ENCODE peak calls at places on chromosome 19, in four cellular contexts. One of them, this sample, is unnamed.
A peak's percentile ranks its signal among the peaks of the same experiment; 100 is the strongest.

GRCh38 chr19:35224681-35225604 is 3.6 kb downstream of the FAM187B start:
- DNase-seq in left lung: no peak
- DNase-seq in BJ: no peak
- DNase-seq in aorta: no peak
- DNase-seq in this sample: no peak

GRCh38 chr19:51458899-51459592 is 792 bp upstream of the SIGLEC8 start:
- DNase-seq in aorta: no peak
- DNase-seq in BJ: no peak
- DNase-seq in left lung: no peak
- DNase-seq in this sample: no peak

GRCh38 chr19:50921391-50922315 is 10.5 kb upstream of the KLK4 start:
- DNase-seq in left lung: no peak
- DNase-seq in BJ: no peak
- DNase-seq in aorta: no peak
- DNase-seq in this sample: no peak

GRCh38 chr19:543912-544608 is at the start of gene GZMM:
- DNase-seq in aorta: no peak
- DNase-seq in BJ: no peak
- DNase-seq in left lung: peak; percentile 73
- DNase-seq in this sample: no peak

GRCh38 chr19:6693681-6694080 is 23.7 kb upstream of the TNFSF14 start:
- DNase-seq in BJ: no peak
- DNase-seq in left lung: no peak
- DNase-seq in aorta: peak; percentile 41
- DNase-seq in this sample: no peak

GRCh38 chr19:38742296-38742695 is 2.0 kb downstream of the CAPN12 start:
- DNase-seq in aorta: no peak
- DNase-seq in left lung: no peak
- DNase-seq in BJ: no peak
- DNase-seq in this sample: no peak

GRCh38 chr19:7699422-7700127 is 2.4 kb downstream of the FCER2 start:
- DNase-seq in BJ: no peak
- DNase-seq in aorta: no peak
- DNase-seq in left lung: no peak
- DNase-seq in this sample: no peak

GRCh38 chr19:51119089-51119488 is 5.6 kb upstream of the SIGLEC9 start:
- DNase-seq in BJ: no peak
- DNase-seq in aorta: peak; percentile 18
- DNase-seq in left lung: no peak
- DNase-seq in this sample: no peak

GRCh38 chr19:8028951-8029491 is 23.5 kb upstream of the CCL25 start:
- DNase-seq in left lung: peak; percentile 43
- DNase-seq in BJ: no peak
- DNase-seq in aorta: no peak
- DNase-seq in this sample: no peak

GRCh38 chr19:45119582-45119981 is 26.6 kb downstream of the PPP1R37 start:
- DNase-seq in left lung: no peak
- DNase-seq in aorta: no peak
- DNase-seq in BJ: no peak
- DNase-seq in this sample: no peak

GRCh38 chr19:35002037-35002535 is 2.0 kb downstream of the GRAMD1A start:
- DNase-seq in BJ: no peak
- DNase-seq in left lung: no peak
- DNase-seq in aorta: no peak
- DNase-seq in this sample: no peak

GRCh38 chr19:3296034-3296433 is 70.3 kb upstream of the NFIC start:
- DNase-seq in left lung: no peak
- DNase-seq in BJ: no peak
- DNase-seq in aorta: no peak
- DNase-seq in this sample: no peak

GRCh38 chr19:33486936-33487793 is 34.4 kb downstream of the PEPD start:
- DNase-seq in aorta: peak; percentile 29
- DNase-seq in BJ: no peak
- DNase-seq in left lung: peak; percentile 64
- DNase-seq in this sample: peak; percentile 45

GRCh38 chr19:3122512-3122870 is 13.3 kb upstream of the GNA15 start:
- DNase-seq in BJ: no peak
- DNase-seq in left lung: peak; percentile 57
- DNase-seq in aorta: no peak
- DNase-seq in this sample: peak; percentile 48

GRCh38 chr19:27770095-27770494 is 1442.9 kb downstream of the UQCRFS1 start:
- DNase-seq in aorta: no peak
- DNase-seq in left lung: no peak
- DNase-seq in BJ: no peak
- DNase-seq in this sample: no peak

GRCh38 chr19:38270587-38271167 is 6.3 kb downstream of the SPINT2 start:
- DNase-seq in left lung: peak; percentile 55
- DNase-seq in aorta: no peak
- DNase-seq in BJ: peak; percentile 52
- DNase-seq in this sample: no peak

GRCh38 chr19:22605275-22606211 is 28.6 kb upstream of the ZNF492 start:
- DNase-seq in aorta: no peak
- DNase-seq in left lung: no peak
- DNase-seq in BJ: no peak
- DNase-seq in this sample: no peak

GRCh38 chr19:791605-792360 is 5.5 kb upstream of the PTBP1 start:
- DNase-seq in aorta: no peak
- DNase-seq in BJ: no peak
- DNase-seq in left lung: no peak
- DNase-seq in this sample: no peak

GRCh38 chr19:14418743-14419037 is 451 bp downstream of the DDX39A start:
- DNase-seq in aorta: no peak
- DNase-seq in left lung: no peak
- DNase-seq in BJ: no peak
- DNase-seq in this sample: no peak

GRCh38 chr19:6890421-6890913 is 3.1 kb downstream of the ADGRE1 start:
- DNase-seq in aorta: no peak
- DNase-seq in left lung: no peak
- DNase-seq in BJ: no peak
- DNase-seq in this sample: no peak

GRCh38 chr19:49019242-49019932 is 2.5 kb upstream of the LHB start:
- DNase-seq in aorta: peak; percentile 76
- DNase-seq in left lung: peak; percentile 90
- DNase-seq in BJ: no peak
- DNase-seq in this sample: peak; percentile 89

DNA sequence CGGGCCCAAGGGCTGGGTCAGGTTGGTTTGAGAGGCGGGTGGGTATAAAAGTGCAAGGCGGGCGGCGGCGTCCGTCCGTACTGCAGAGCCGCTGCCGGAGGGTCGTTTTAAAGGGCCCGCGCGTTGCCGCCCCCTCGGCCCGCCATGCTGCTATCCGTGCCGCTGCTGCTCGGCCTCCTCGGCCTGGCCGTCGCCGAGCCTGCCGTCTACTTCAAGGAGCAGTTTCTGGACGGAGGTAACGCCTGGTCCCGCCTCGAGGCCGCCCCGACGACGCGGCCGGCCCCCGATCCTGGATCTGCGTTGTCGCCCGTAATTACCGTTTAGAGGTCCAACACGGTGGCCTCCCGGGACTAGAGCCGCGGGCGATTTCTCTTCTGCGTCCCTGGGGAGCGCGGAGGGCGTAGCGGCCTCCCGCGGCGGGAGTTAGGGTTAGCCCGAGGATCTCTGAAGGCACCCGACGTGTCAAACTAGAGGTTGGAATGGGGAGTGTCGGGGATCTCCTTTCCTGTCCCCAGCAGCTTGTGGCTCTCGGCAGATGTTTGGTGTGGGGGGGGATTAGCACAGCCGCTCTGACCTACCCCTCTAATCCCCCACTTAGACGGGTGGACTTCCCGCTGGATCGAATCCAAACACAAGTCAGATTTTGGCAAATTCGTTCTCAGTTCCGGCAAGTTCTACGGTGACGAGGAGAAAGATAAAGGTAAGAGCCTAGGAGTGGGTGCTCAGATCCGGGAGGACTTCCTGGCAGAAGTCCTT is at the start of gene CALR:
- DNase-seq in left lung: no peak
- DNase-seq in BJ: no peak
- DNase-seq in aorta: peak; percentile 65
- DNase-seq in this sample: no peak
- H3K36me3 ChIP-seq in left lung: peaks cover 4% of the 10 kb centered on the region
- H3K36me3 ChIP-seq in BJ: peaks cover 25% of the 10 kb centered on the region
- H3K36me3 ChIP-seq in aorta: peaks cover 8% of the 10 kb centered on the region
- H3K36me3 ChIP-seq in this sample: peaks cover 21% of the 10 kb centered on the region

DNA sequence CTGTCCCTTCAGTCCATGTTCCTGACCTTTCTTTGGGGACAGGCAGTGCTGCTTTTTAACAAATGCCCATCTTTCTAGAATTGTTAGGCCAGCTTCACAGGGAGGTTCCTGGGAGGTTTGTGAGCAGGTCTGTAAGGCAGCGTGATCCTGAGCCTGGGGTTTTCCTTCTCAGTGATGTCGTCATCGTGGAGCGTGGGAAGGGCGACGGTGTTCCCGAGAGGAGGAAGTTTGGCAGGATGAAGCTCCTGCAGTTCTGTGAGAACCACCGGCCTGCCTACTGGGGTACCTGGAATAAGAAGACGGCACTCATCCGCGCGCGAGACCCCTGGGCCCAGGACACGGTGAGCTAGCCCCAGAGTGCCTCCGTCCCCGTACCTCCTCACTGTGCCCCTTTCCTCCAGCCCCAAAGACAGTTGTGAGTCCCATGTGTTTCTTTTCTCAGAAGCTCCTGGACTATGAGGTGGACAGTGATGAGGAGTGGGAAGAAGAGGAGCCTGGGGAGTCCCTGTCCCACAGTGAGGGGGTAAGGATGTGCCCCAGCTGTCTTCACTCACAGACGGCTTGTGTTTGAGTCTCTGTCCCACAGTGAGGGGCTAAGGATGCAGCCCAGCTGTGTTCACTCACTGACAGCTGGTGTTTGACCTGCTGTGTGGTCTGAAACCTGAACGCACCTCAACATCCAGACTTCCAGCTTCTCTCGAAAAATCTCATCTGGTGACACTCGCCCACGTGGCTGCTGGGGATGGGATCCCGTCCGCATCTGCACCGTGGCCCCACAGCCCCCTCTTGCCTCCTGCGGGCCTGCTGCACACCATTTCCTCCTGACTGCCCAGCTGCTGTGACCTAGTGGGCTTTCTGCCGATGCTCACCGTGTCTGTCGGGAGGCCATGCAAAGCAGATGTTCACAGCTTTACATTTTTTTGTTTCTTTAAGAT is 27.1 kb downstream of the CHAF1A start:
- DNase-seq in aorta: no peak
- DNase-seq in BJ: no peak
- DNase-seq in left lung: peak; percentile 45
- DNase-seq in this sample: no peak
- H3K36me3 ChIP-seq in aorta: no peaks in the 10 kb centered on the region
- H3K36me3 ChIP-seq in BJ: peaks cover 13% of the 10 kb centered on the region
- H3K36me3 ChIP-seq in left lung: no peaks in the 10 kb centered on the region
- H3K36me3 ChIP-seq in this sample: no peaks in the 10 kb centered on the region

GRCh38 chr19:20107301-20107700 is 29.5 kb downstream of the ZNF90 start:
- DNase-seq in left lung: no peak
- DNase-seq in BJ: no peak
- DNase-seq in aorta: no peak
- DNase-seq in this sample: no peak

GRCh38 chr19:20102097-20102496 is 24.3 kb downstream of the ZNF90 start:
- DNase-seq in BJ: no peak
- DNase-seq in left lung: no peak
- DNase-seq in aorta: no peak
- DNase-seq in this sample: no peak

GRCh38 chr19:20103091-20103501 is 25.3 kb downstream of the ZNF90 start:
- DNase-seq in BJ: no peak
- DNase-seq in left lung: no peak
- DNase-seq in aorta: no peak
- DNase-seq in this sample: no peak
- H3K36me3 ChIP-seq in BJ: no peaks in the 10 kb centered on the region
- H3K36me3 ChIP-seq in left lung: no peaks in the 10 kb centered on the region
- H3K36me3 ChIP-seq in aorta: no peaks in the 10 kb centered on the region
- H3K36me3 ChIP-seq in this sample: no peaks in the 10 kb centered on the region

GRCh38 chr19:46388311-46389095 is 24.9 kb downstream of the CCDC8 start:
- DNase-seq in left lung: peak; percentile 69
- DNase-seq in aorta: peak; percentile 36
- DNase-seq in BJ: no peak
- DNase-seq in this sample: peak; percentile 64

GRCh38 chr19:46392252-46392801 is 21.0 kb downstream of the CCDC8 start:
- DNase-seq in aorta: peak; percentile 58
- DNase-seq in BJ: peak; percentile 18
- DNase-seq in left lung: peak; percentile 80
- DNase-seq in this sample: peak; percentile 24

GRCh38 chr19:46391296-46392251 is 21.8 kb downstream of the CCDC8 start:
- DNase-seq in left lung: peak; percentile 73
- DNase-seq in aorta: peak; percentile 53
- DNase-seq in BJ: no peak
- DNase-seq in this sample: no peak

GRCh38 chr19:46390866-46391265 is 22.5 kb downstream of the CCDC8 start:
- DNase-seq in aorta: peak; percentile 64
- DNase-seq in BJ: no peak
- DNase-seq in left lung: peak; percentile 57
- DNase-seq in this sample: no peak

GRCh38 chr19:46390121-46390858 is 23.1 kb downstream of the CCDC8 start:
- DNase-seq in BJ: no peak
- DNase-seq in left lung: peak; percentile 65
- DNase-seq in aorta: peak; percentile 43
- DNase-seq in this sample: no peak
- H3K36me3 ChIP-seq in BJ: peaks cover 32% of the 10 kb centered on the region
- H3K36me3 ChIP-seq in left lung: no peaks in the 10 kb centered on the region
- H3K36me3 ChIP-seq in aorta: peaks cover 1% of the 10 kb centered on the region
- H3K36me3 ChIP-seq in this sample: peaks cover 17% of the 10 kb centered on the region

DNA sequence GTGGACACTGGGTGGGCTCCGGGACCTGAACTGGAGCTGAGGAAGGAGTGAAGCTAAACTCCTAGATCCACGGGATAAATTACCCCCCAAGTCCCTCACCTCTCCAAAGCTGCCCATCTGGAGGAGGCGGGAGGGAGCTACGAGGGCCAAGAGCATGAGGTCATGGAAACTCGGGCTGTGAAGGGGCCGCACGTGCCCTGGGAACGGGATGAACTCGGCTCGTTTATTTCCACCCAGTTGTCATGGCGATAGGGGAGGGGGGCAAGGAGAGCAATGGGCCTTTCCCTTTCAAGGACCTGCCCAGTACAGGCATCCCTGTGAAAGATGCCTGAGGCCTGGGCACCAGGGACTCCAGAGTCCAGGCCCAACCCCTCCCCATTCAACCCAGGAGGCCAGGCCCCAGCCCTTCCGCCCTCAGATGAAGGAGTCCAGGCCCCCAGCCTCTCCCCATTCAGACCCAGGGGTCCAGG is 3.8 kb downstream of the PPP1R12C start:
- DNase-seq in BJ: peak; percentile 90
- DNase-seq in left lung: no peak
- DNase-seq in aorta: peak; percentile 89
- DNase-seq in this sample: peak; percentile 77
- H3K36me3 ChIP-seq in BJ: peaks cover 6% of the 10 kb centered on the region
- H3K36me3 ChIP-seq in left lung: no peaks in the 10 kb centered on the region
- H3K36me3 ChIP-seq in aorta: no peaks in the 10 kb centered on the region
- H3K36me3 ChIP-seq in this sample: no peaks in the 10 kb centered on the region

This sample was measured in pancreas.